ENCODE peak calls at places on chromosomes 12 and 14, in eight cellular contexts. O is GM04504, N is T-helper 9 cell, B is neuronal stem cell, D is left cardiac atrium, Y is M059J, F is psoas muscle, R is fibroblast of pulmonary artery. Z is an unnamed sample.

GRCh38 chr14:23631702-23632460 is 4.3 kb upstream of the DHRS2 start:
- DNase-seq in D (peak), Y (peak), R (peak), O (peak), B (peak), N (peak), F (peak), Z (peak)

GRCh38 chr14:89699076-89699475 is 255.5 kb downstream of the EFCAB11 start:
- DNase-seq in F (no peak), Y (no peak), N (no peak), O (no peak), R (no peak), D (no peak), B (no peak), Z (no peak)

GRCh38 chr12:101772019-101772774 is 32.9 kb upstream of the SYCP3 start:
- DNase-seq in B (no peak), O (no peak), D (no peak), N (no peak), R (no peak), F (no peak), Y (no peak), Z (no peak)

GRCh38 chr12:57215668-57216013 is 953 bp upstream of the NXPH4 start:
- DNase-seq in O (no peak), R (no peak), F (no peak), N (no peak), D (no peak), Y (peak), B (no peak), Z (no peak)

GRCh38 chr12:131003036-131003435 is 49.3 kb downstream of the ADGRD1 start:
- DNase-seq in R (no peak), Y (no peak), B (no peak), N (no peak), D (no peak), O (no peak), F (no peak), Z (no peak)

GRCh38 chr12:210277-211141 is 3.4 kb downstream of the SLC6A12 start:
- DNase-seq in B (no peak), Y (no peak), F (no peak), D (no peak), R (no peak), N (no peak), O (no peak), Z (no peak)

GRCh38 chr12:60148831-60149230 is 553.0 kb downstream of the SLC16A7 start:
- DNase-seq in B (no peak), D (no peak), Y (peak), O (peak), R (peak), F (peak), N (no peak), Z (no peak)

GRCh38 chr14:58560208-58560607 is 77.6 kb upstream of the DACT1 start:
- DNase-seq in N (no peak), D (no peak), O (peak), B (no peak), R (peak), F (no peak), Y (peak), Z (no peak)

GRCh38 chr12:1044697-1045096 is 53.7 kb downstream of the ERC1 start:
- DNase-seq in N (no peak), F (no peak), R (peak), B (no peak), D (no peak), O (peak), Y (peak), Z (no peak)

GRCh38 chr12:108804361-108804949 is 52.9 kb downstream of the SSH1 start:
- DNase-seq in N (no peak), B (no peak), D (peak), Y (no peak), R (peak), O (peak), F (peak), Z (no peak)

GRCh38 chr12:131075611-131076010 is 121.9 kb downstream of the ADGRD1 start:
- DNase-seq in B (no peak), R (no peak), O (no peak), D (no peak), F (no peak), N (no peak), Y (no peak), Z (no peak)

GRCh38 chr12:30797689-30798088 is 42.9 kb upstream of the CAPRIN2 start:
- DNase-seq in N (no peak), R (no peak), Y (no peak), B (no peak), D (no peak), F (no peak), O (no peak), Z (no peak)

GRCh38 chr14:104598461-104599273 is 5.9 kb downstream of the TMEM179 start:
- DNase-seq in D (peak), Y (no peak), N (no peak), O (no peak), F (peak), B (no peak), R (no peak), Z (no peak)

Z was measured in GM23338.